ENCODE peak calls at places on chromosomes 12 and 14, in four cellular contexts. J, U, Z and M are unnamed samples.

GRCh38 chr12:29023436-29024076 is 125.5 kb upstream of the FAR2 start:
- DNase-seq in Z (no peak), U (no peak), J (no peak), M (no peak)

GRCh38 chr12:82057770-82058169 is 298.6 kb upstream of the PPFIA2 start:
- DNase-seq in U (no peak), Z (no peak), J (no peak), M (no peak)

GRCh38 chr12:115398311-115398781 is 714.4 kb upstream of the TBX3 start:
- DNase-seq in U (no peak), Z (peak; percentile 80), J (peak; percentile 49), M (no peak)

GRCh38 chr12:110901401-110901800 is 19.0 kb downstream of the MYL2 start:
- DNase-seq in U (no peak), Z (no peak), J (no peak), M (no peak)

GRCh38 chr12:109710747-109711595 is 2.7 kb upstream of the FAM222A start:
- DNase-seq in Z (peak; percentile 40), J (peak; percentile 75), U (no peak), M (no peak)

GRCh38 chr14:39265741-39266588 is 32.2 kb downstream of the MIA2 start:
- DNase-seq in J (peak; percentile 3), U (no peak), Z (peak; percentile 21), M (no peak)

GRCh38 chr14:96962337-96962736 is 165.2 kb downstream of the VRK1 start:
- DNase-seq in U (no peak), J (no peak), Z (no peak), M (no peak)

GRCh38 chr14:66645716-66646115 is 137.8 kb downstream of the GPHN start:
- DNase-seq in U (no peak), Z (no peak), J (peak; percentile 23), M (no peak)

GRCh38 chr14:74105381-74105780 is 20.6 kb downstream of the LIN52 start:
- DNase-seq in J (no peak), U (no peak), Z (no peak), M (no peak)

GRCh38 chr12:68180792-68181744 is 21.5 kb upstream of the IFNG start:
- DNase-seq in U (peak; percentile 21), Z (no peak), J (no peak), M (no peak)

GRCh38 chr12:107200394-107200793 is 107.0 kb upstream of the CRY1 start:
- DNase-seq in Z (no peak), U (no peak), J (no peak), M (no peak)

GRCh38 chr12:80269953-80270552 is 170.7 kb downstream of the OTOGL start:
- DNase-seq in Z (peak; percentile 58), U (no peak), J (peak; percentile 44), M (peak; percentile 8)